ENCODE peak calls at places on chromosome 14, in eight cellular contexts. S is lung; O is DND-41; N is heart left ventricle; R is upper lobe of right lung; L is fibroblast of lung; E is CD8-positive, alpha-beta memory T cell; H is iPS DF 6.9. V is an unnamed sample. For H3K9me3, the result is how much of the 10 kb centered on the place peaks cover.

GRCh38 chr14:69873877-69874780 is 5.1 kb upstream of the SMOC1 start:
- DNase-seq in R (no peak), L (no peak), H (no peak), S (no peak), O (no peak), N (no peak), E (no peak), V (no peak)

GRCh38 chr14:103127861-103128598 is 4.8 kb downstream of the TNFAIP2 start:
- DNase-seq in S (no peak), E (no peak), N (peak), L (no peak), R (no peak), O (no peak), H (no peak), V (peak)

GRCh38 chr14:99529899-99530298 is 48.7 kb downstream of the CCNK start:
- DNase-seq in L (no peak), E (no peak), N (no peak), R (no peak), S (no peak), O (no peak), H (no peak), V (no peak)

GRCh38 chr14:50357124-50357523 is 39.6 kb downstream of the CDKL1 start:
- DNase-seq in R (no peak), L (no peak), O (no peak), H (no peak), N (no peak), E (no peak), S (no peak), V (no peak)

GRCh38 chr14:103118663-103119404 is 4.4 kb upstream of the TNFAIP2 start:
- DNase-seq in N (peak), O (no peak), R (peak), E (no peak), S (peak), H (no peak), L (no peak), V (peak)

GRCh38 chr14:105193916-105194782 is 13.0 kb upstream of the NUDT14 start:
- DNase-seq in N (no peak), E (no peak), R (no peak), L (no peak), S (no peak), H (no peak), O (peak), V (no peak)

GRCh38 chr14:105066285-105067071 is 1.2 kb upstream of the GPR132 start:
- DNase-seq in N (no peak), L (no peak), S (no peak), O (no peak), H (no peak), E (no peak), R (no peak), V (no peak)

GRCh38 chr14:53537421-53538315 is 384.5 kb upstream of the DDHD1 start:
- DNase-seq in L (peak), R (no peak), O (no peak), H (no peak), N (no peak), S (no peak), E (no peak), V (peak)

GRCh38 chr14:104980601-104981531 is 2.7 kb upstream of the AHNAK2 start:
- DNase-seq in O (no peak), L (no peak), S (no peak), R (no peak), H (no peak), N (no peak), E (no peak), V (peak)

GRCh38 chr14:50362791-50363733 is 33.6 kb downstream of the CDKL1 start:
- DNase-seq in N (no peak), H (no peak), S (no peak), O (peak), E (peak), L (no peak), R (no peak), V (no peak)

GRCh38 chr14:49931523-49931922 is 38.6 kb downstream of the ARF6 start:
- DNase-seq in O (no peak), N (no peak), H (no peak), E (no peak), L (no peak), S (no peak), R (no peak), V (no peak)

GRCh38 chr14:104732355-104732804 is 8.4 kb downstream of the ADSS1 start:
- DNase-seq in L (no peak), R (peak), H (no peak), E (no peak), S (peak), O (no peak), N (peak), V (peak)

GRCh38 chr14:57609313-57609712 is 115.7 kb upstream of the CCDC198 start:
- DNase-seq in H (no peak), O (no peak), N (no peak), S (no peak), L (no peak), R (no peak), E (no peak), V (no peak)

GRCh38 chr14:61229475-61229888 is 51.7 kb downstream of the TMEM30B start:
- DNase-seq in R (no peak), H (no peak), N (no peak), O (no peak), E (no peak), S (no peak), L (peak), V (no peak)

GRCh38 chr14:68762944-68763831 is 29.7 kb downstream of the ZFP36L1 start:
- DNase-seq in E (no peak), N (peak), L (no peak), R (peak), H (no peak), S (peak), O (no peak), V (peak)

GRCh38 chr14:82861321-82861720 is 1327.7 kb upstream of the SEL1L start:
- DNase-seq in L (no peak), H (no peak), N (no peak), E (no peak), R (no peak), S (no peak), O (no peak), V (no peak)

GRCh38 chr14:76514599-76514998 is 138.7 kb downstream of the ESRRB start:
- DNase-seq in S (no peak), O (peak), E (no peak), N (no peak), L (peak), H (no peak), R (peak), V (no peak)

GRCh38 chr14:95597784-95598204 is 62.9 kb downstream of the GLRX5 start:
- DNase-seq in E (no peak), S (no peak), H (peak), R (no peak), L (peak), N (peak), O (no peak), V (no peak)

GRCh38 chr14:96579855-96580254 is 77.7 kb downstream of the PAPOLA start:
- DNase-seq in L (no peak), N (no peak), E (no peak), R (no peak), S (no peak), O (no peak), H (no peak), V (no peak)

GRCh38 chr14:22466520-22466919 is 122.5 kb downstream of the DAD1 start:
- DNase-seq in R (no peak), S (no peak), E (no peak), N (no peak), L (peak), H (no peak), O (peak), V (no peak)

GRCh38 chr14:101505216-101505970 is 55.9 kb upstream of the DIO3 start:
- DNase-seq in E (no peak), H (no peak), N (no peak), O (no peak), S (no peak), R (peak), L (no peak), V (no peak)

GRCh38 chr14:45891417-45892080 is 638.5 kb upstream of the MIS18BP1 start:
- DNase-seq in L (no peak), S (no peak), R (no peak), N (no peak), H (no peak), O (no peak), E (no peak), V (peak)

GRCh38 chr14:20578325-20578724 is 9.5 kb downstream of the RNASE11 start:
- DNase-seq in O (no peak), L (no peak), S (no peak), N (no peak), R (no peak), H (peak), E (no peak), V (no peak)

GRCh38 chr14:104284636-104285482 is 146.5 kb downstream of the KIF26A start:
- DNase-seq in L (no peak), E (no peak), O (no peak), S (no peak), N (peak), H (no peak), R (peak), V (no peak)

GRCh38 chr14:105888784-105889665 is 362.6 kb downstream of the TMEM121 start:
- DNase-seq in L (no peak), H (no peak), N (peak), R (peak), O (no peak), E (peak), S (no peak), V (no peak)

GRCh38 chr14:20787025-20787424 is 6.0 kb downstream of the RNASE6 start:
- DNase-seq in R (no peak), L (no peak), N (no peak), O (no peak), S (no peak), H (no peak), E (no peak), V (no peak)

GRCh38 chr14:42541535-42542001 is 934.9 kb downstream of the LRFN5 start:
- DNase-seq in L (peak), H (no peak), N (no peak), R (no peak), S (no peak), O (no peak), E (no peak), V (no peak)

GRCh38 chr14:64504310-64504896 is at the start of gene ZBTB1:
- DNase-seq in O (peak), S (peak), N (peak), L (peak), E (peak), R (peak), H (peak), V (peak)

GRCh38 chr14:91303091-91303923 is 58.8 kb upstream of the GPR68 start:
- DNase-seq in R (peak), S (no peak), N (peak), E (peak), O (peak), L (peak), H (peak), V (peak)

GRCh38 chr14:34554540-34555250 is 15.2 kb upstream of the EAPP start:
- DNase-seq in S (no peak), E (peak), O (no peak), R (peak), N (no peak), H (no peak), L (peak), V (peak)

GRCh38 chr14:60632257-60632656 is 17.0 kb downstream of the SIX1 start:
- DNase-seq in H (no peak), S (no peak), E (no peak), L (no peak), R (no peak), N (no peak), O (peak), V (no peak)

GRCh38 chr14:22837059-22837749 is 819 bp downstream of the MMP14 start:
- DNase-seq in L (peak), S (no peak), N (peak), E (no peak), R (peak), H (no peak), O (no peak), V (peak)

GRCh38 chr14:76023757-76024156 is 38.2 kb downstream of the IFT43 start:
- DNase-seq in E (no peak), O (no peak), H (no peak), N (no peak), R (no peak), L (no peak), S (no peak), V (no peak)

GRCh38 chr14:32202468-32202865 is 602 bp downstream of the RNU6-8 start:
- DNase-seq in N (no peak), O (no peak), L (peak), H (no peak), S (no peak), E (no peak), R (no peak), V (no peak)

GRCh38 chr14:76954791-76955190 is 73.7 kb downstream of the IRF2BPL start:
- DNase-seq in N (no peak), H (no peak), L (no peak), E (no peak), O (no peak), S (no peak), R (no peak), V (no peak)

GRCh38 chr14:85987292-85987691 is 457.3 kb downstream of the FLRT2 start:
- DNase-seq in L (no peak), E (no peak), R (no peak), N (no peak), S (no peak), H (no peak), O (no peak), V (no peak)

GRCh38 chr14:69610020-69610858 is 1.2 kb upstream of the SUSD6 start:
- DNase-seq in O (no peak), R (no peak), H (no peak), E (no peak), N (no peak), L (no peak), S (no peak), V (peak)

GRCh38 chr14:35420036-35420811 is 15.7 kb upstream of the NFKBIA start:
- DNase-seq in L (peak), S (no peak), R (no peak), E (no peak), N (no peak), H (no peak), O (no peak), V (no peak)

GRCh38 chr14:22978873-22979671 is 3.3 kb downstream of the AJUBA start:
- DNase-seq in L (no peak), S (no peak), O (no peak), E (no peak), R (no peak), N (no peak), H (no peak), V (peak)

DNA sequence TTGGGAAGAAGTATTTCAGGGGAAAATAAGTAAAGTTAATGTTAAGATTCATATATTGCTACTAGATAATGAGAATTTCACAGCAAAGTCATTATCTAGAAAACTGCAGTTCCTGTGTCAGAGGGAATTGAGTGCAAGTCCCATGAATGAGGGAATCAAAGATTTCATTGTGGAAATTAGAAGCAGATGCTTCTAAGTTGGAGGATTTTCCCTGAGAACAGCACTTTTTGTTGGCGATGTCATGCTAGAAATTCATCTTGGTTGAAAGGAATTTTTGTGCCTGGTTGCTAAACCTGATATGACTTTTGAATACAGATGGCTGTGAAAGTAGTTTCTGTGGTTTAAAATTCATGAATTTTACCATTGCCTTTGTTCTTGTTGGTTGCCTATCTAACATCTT is 25.6 kb downstream of the FRMD6 start:
- DNase-seq in E (no peak), H (no peak), N (no peak), R (no peak), L (peak), S (no peak), O (no peak), V (no peak)
- H3K27ac ChIP-seq in E (no peak), H (no peak), N (peak), R (no peak), L (peak), S (no peak), O (no peak), V (no peak)

GRCh38 chr14:27184371-27184901 is 586.6 kb upstream of the NOVA1 start:
- DNase-seq in S (no peak), R (no peak), E (no peak), L (no peak), H (no peak), N (no peak), O (no peak), V (no peak)
- H3K9me3 ChIP-seq in S (under half), R (under half), E (under half), L (under half), H (under half), N (under half), O (under half), V (under half)

DNA sequence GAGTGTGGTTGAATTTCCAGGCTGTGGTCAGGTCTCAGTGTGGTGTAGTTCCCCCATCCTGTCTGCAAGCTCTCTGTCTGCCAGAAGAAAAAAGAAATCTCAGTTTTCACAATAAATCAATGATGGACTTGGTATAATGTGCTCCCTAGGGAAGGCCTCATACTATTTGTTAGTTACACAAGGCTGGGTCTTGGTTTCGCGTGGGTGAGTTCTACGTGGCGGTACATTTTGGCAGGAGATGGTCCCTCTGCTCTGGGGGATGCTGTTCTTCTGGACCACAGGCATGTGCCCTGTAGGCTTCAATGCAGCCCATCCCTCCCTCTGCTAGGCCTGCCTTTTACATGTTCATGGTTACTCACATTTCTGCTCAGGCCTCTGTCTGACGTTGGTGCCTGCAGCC is 206.4 kb upstream of the PELI2 start:
- DNase-seq in H (no peak), O (no peak), S (no peak), L (no peak), N (no peak), R (no peak), E (no peak), V (no peak)
- H3K27ac ChIP-seq in H (no peak), O (no peak), S (no peak), L (no peak), N (no peak), R (no peak), E (no peak), V (no peak)

GRCh38 chr14:37221073-37221472 is 23.3 kb downstream of the MIPOL1 start:
- DNase-seq in L (no peak), E (no peak), R (no peak), H (no peak), N (no peak), O (no peak), S (no peak), V (no peak)

DNA sequence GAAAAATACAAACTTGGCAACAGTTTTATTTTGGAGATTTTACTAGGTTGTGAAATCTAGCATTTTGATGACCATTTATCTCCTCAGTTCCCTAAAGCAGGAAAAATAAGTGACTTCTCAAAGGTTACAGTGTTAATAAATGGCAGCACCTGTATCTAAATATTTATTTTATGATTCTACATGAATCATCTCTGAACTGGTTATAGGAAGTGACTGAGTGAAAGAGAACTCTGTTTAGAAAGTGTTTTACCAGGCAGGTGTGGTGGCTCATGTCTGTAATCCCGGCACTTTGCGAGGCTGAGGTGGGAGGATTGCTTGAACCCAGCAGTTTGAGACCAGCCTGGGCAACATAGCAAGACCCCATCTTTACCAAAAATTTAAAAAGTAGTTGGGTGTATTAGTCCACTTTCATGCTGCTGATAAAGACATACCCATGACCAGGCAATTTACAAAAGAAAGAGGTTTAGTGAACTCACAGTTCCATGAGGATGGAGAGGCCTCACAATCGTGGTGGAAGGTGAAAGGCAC is 26.3 kb downstream of the MIPOL1 start:
- DNase-seq in R (no peak), L (no peak), N (no peak), H (no peak), O (no peak), S (no peak), E (no peak), V (no peak)
- H3K9me3 ChIP-seq in R (under half), L (under half), N (under half), H (under half), O (under half), S (under half), E (under half), V (under half)

GRCh38 chr14:73744175-73744867 is 30.1 kb upstream of the PNMA1 start:
- DNase-seq in R (no peak), S (no peak), N (no peak), O (no peak), E (no peak), L (no peak), H (no peak), V (no peak)
- H3K27ac ChIP-seq in R (peak), S (peak), N (peak), O (peak), E (peak), L (peak), H (no peak), V (peak)

V was measured in colonic mucosa.